ENCODE peak calls at places on chromosomes 13 and 19, in ten cellular contexts. Z, R, N, U, I, J, H, M, X and Y are unnamed samples.

GRCh38 chr13:45310341-45311138 is 30.4 kb downstream of the TPT1 start:
- DNase-seq in M (no peak), R (no peak), X (no peak), J (no peak), I (no peak), N (no peak), Z (no peak), H (no peak), U (no peak), Y (no peak)

GRCh38 chr13:73173160-73173905 is 114.5 kb downstream of the KLF5 start:
- DNase-seq in M (no peak), X (no peak), I (no peak), R (no peak), H (no peak), J (no peak), N (no peak), Z (no peak), U (no peak), Y (no peak)

GRCh38 chr19:47778954-47779351 is 450 bp downstream of the SELENOW start:
- DNase-seq in J (no peak), R (peak), M (no peak), Z (no peak), N (no peak), H (peak), I (peak), U (peak), X (no peak), Y (no peak)

GRCh38 chr19:41521860-41522555 is 54.0 kb upstream of the CEACAM21 start:
- DNase-seq in J (peak), Z (peak), X (no peak), U (no peak), M (peak), N (no peak), H (no peak), R (no peak), I (no peak), Y (peak)

GRCh38 chr13:50393641-50394040 is 378.4 kb downstream of the KCNRG start:
- DNase-seq in H (no peak), Z (no peak), R (no peak), J (no peak), M (no peak), N (peak), U (peak), X (no peak), I (no peak), Y (no peak)

GRCh38 chr19:11383706-11384048 is 437 bp downstream of the EPOR start:
- DNase-seq in J (no peak), Z (no peak), H (no peak), M (no peak), U (no peak), N (no peak), I (no peak), X (no peak), R (no peak), Y (no peak)

GRCh38 chr13:26228080-26228479 is 6.0 kb upstream of the RNF6 start:
- DNase-seq in U (peak), M (no peak), I (no peak), Z (no peak), H (no peak), N (no peak), R (no peak), X (peak), J (no peak), Y (no peak)

GRCh38 chr19:13020002-13020414 is 24.7 kb downstream of the NFIX start:
- DNase-seq in N (no peak), H (no peak), U (no peak), X (no peak), I (no peak), M (no peak), R (no peak), Z (no peak), J (no peak), Y (no peak)

GRCh38 chr19:55641376-55642152 is 762 bp downstream of the ZNF580 start:
- DNase-seq in J (peak), I (no peak), M (no peak), Z (no peak), X (no peak), N (no peak), U (no peak), R (no peak), H (no peak), Y (peak)

GRCh38 chr19:43675269-43675879 is 5.4 kb upstream of the PLAUR start:
- DNase-seq in U (no peak), R (no peak), H (no peak), J (peak), I (no peak), M (no peak), N (no peak), Z (no peak), X (no peak), Y (no peak)

GRCh38 chr19:52993342-52994178 is 20.2 kb upstream of the ERVV-1 start:
- DNase-seq in U (peak), R (peak), I (peak), J (peak), X (peak), N (peak), Z (peak), H (no peak), M (peak), Y (peak)

GRCh38 chr13:93388701-93389100 is 162.1 kb downstream of the GPC6 start:
- DNase-seq in Z (no peak), H (no peak), X (no peak), M (no peak), N (no peak), I (no peak), J (no peak), R (no peak), U (no peak), Y (no peak)

GRCh38 chr13:106597190-106597589 is 29.3 kb upstream of the ARGLU1 start:
- DNase-seq in H (no peak), J (no peak), X (no peak), M (no peak), I (no peak), R (peak), N (no peak), Z (no peak), U (no peak), Y (no peak)

GRCh38 chr13:48776396-48776795 is 122.7 kb downstream of the CYSLTR2 start:
- DNase-seq in M (no peak), I (no peak), H (no peak), J (no peak), N (no peak), Z (no peak), U (no peak), X (no peak), R (no peak), Y (no peak)

GRCh38 chr19:31534231-31534630 is 185.0 kb upstream of the TSHZ3 start:
- DNase-seq in N (no peak), R (no peak), J (no peak), X (no peak), H (no peak), M (no peak), U (no peak), Z (no peak), I (no peak), Y (no peak)

GRCh38 chr13:22929391-22930126 is 251.2 kb upstream of the SGCG start:
- DNase-seq in N (no peak), M (no peak), X (no peak), J (no peak), Z (no peak), U (no peak), I (no peak), H (no peak), R (no peak), Y (no peak)

GRCh38 chr13:29887030-29887557 is 36.7 kb upstream of the UBL3 start:
- DNase-seq in H (no peak), N (no peak), M (no peak), R (no peak), X (no peak), J (no peak), I (no peak), U (no peak), Z (no peak), Y (no peak)

GRCh38 chr13:104314926-104315535 is 1248.8 kb upstream of the SLC10A2 start:
- DNase-seq in I (no peak), X (no peak), H (no peak), Z (no peak), N (no peak), U (no peak), R (no peak), J (no peak), M (no peak), Y (no peak)

GRCh38 chr13:103299079-103299478 is 232.9 kb upstream of the SLC10A2 start:
- DNase-seq in Z (no peak), X (no peak), J (no peak), I (no peak), U (no peak), N (no peak), R (no peak), H (no peak), M (no peak), Y (no peak)

GRCh38 chr19:2097330-2098327 is 914 bp downstream of the IZUMO4 start:
- DNase-seq in X (peak), J (peak), N (no peak), I (no peak), U (no peak), M (peak), H (no peak), Z (peak), R (no peak), Y (peak)

GRCh38 chr19:45668342-45668871 is 386 bp downstream of the GIPR start:
- DNase-seq in J (no peak), R (no peak), I (no peak), H (no peak), U (no peak), X (no peak), N (no peak), M (no peak), Z (no peak), Y (peak)

GRCh38 chr19:40663712-40664692 is 26.4 kb downstream of the NUMBL start:
- DNase-seq in U (no peak), H (no peak), Z (no peak), X (no peak), N (no peak), J (peak), M (no peak), R (no peak), I (no peak), Y (no peak)

GRCh38 chr19:53624776-53625540 is 6.8 kb upstream of the DPRX start:
- DNase-seq in R (no peak), U (no peak), J (no peak), X (no peak), Z (no peak), M (no peak), H (no peak), N (no peak), I (no peak), Y (no peak)

GRCh38 chr19:21581646-21582045 is 76.2 kb downstream of the ZNF429 start:
- DNase-seq in I (no peak), H (no peak), M (no peak), N (no peak), U (no peak), Z (no peak), R (no peak), J (no peak), X (no peak), Y (no peak)

GRCh38 chr19:33502991-33503790 is 18.4 kb downstream of the PEPD start:
- DNase-seq in Z (no peak), R (no peak), I (no peak), M (no peak), X (no peak), N (no peak), H (no peak), J (no peak), U (no peak), Y (no peak)

GRCh38 chr19:34232566-34233481 is 21.5 kb upstream of the GARRE1 start:
- DNase-seq in H (no peak), I (peak), X (no peak), Z (no peak), J (peak), M (no peak), N (no peak), U (peak), R (peak), Y (no peak)

GRCh38 chr13:31887311-31887710 is 144.3 kb upstream of the FRY start:
- DNase-seq in J (no peak), H (no peak), I (no peak), N (no peak), U (no peak), X (no peak), R (no peak), M (no peak), Z (no peak), Y (no peak)

GRCh38 chr19:41535029-41535622 is 40.8 kb upstream of the CEACAM21 start:
- DNase-seq in I (no peak), U (no peak), J (peak), M (no peak), X (no peak), Z (no peak), N (no peak), R (no peak), H (no peak), Y (no peak)

GRCh38 chr13:34151885-34152284 is 333.9 kb downstream of the RFC3 start:
- DNase-seq in R (no peak), M (no peak), H (no peak), Z (no peak), I (no peak), N (no peak), J (no peak), U (no peak), X (no peak), Y (no peak)

GRCh38 chr19:55146648-55147218 is 2.3 kb downstream of the TNNT1 start:
- DNase-seq in N (peak), X (no peak), M (no peak), H (no peak), Z (no peak), I (no peak), J (no peak), R (no peak), U (no peak), Y (no peak)